ENCODE peak calls at places on chromosomes 3 and 15, in five cellular contexts. I is GM03348; N is T-helper 17 cell; C is memory B cell; O is stimulated activated CD4-positive, alpha-beta T cell treated with anti-CD3 and anti-CD28 coated beads, TNF-alpha, amount 100 ng/mL, for 4 hours. M is an unnamed sample.

GRCh38 chr3:105951043-105951442 is 82.2 kb upstream of the CBLB start:
- DNase-seq in I (no peak), N (no peak), C (no peak), O (no peak), M (no peak)

GRCh38 chr3:13414040-13414729 is 5.9 kb downstream of the NUP210 start:
- DNase-seq in I (no peak), N (peak), C (peak), O (peak), M (peak)

GRCh38 chr3:192825191-192825590 is 92.5 kb downstream of the MB21D2 start:
- DNase-seq in I (peak), N (no peak), C (no peak), O (no peak), M (no peak)

GRCh38 chr3:186583820-186584219 is 13.3 kb downstream of the DNAJB11 start:
- DNase-seq in I (no peak), N (no peak), C (no peak), O (no peak), M (no peak)

GRCh38 chr15:99788156-99788555 is 54.9 kb upstream of the LYSMD4 start:
- DNase-seq in I (no peak), N (no peak), C (no peak), O (no peak), M (no peak)

GRCh38 chr15:68818088-68818670 is 2.5 kb downstream of the ANP32A start:
- DNase-seq in I (peak), N (peak), C (peak), O (peak), M (peak)

GRCh38 chr15:78616506-78616905 is 4.3 kb downstream of the CHRNA3 start:
- DNase-seq in I (no peak), N (no peak), C (no peak), O (no peak), M (no peak)

GRCh38 chr3:160450846-160451245 is 1.3 kb upstream of the TRIM59 start:
- DNase-seq in I (peak), N (no peak), C (no peak), O (no peak), M (no peak)

GRCh38 chr3:63595221-63595620 is 57.3 kb upstream of the SNTN start:
- DNase-seq in I (no peak), N (no peak), C (no peak), O (no peak), M (no peak)

GRCh38 chr15:57827021-57827420 is 120.5 kb downstream of the POLR2M start:
- DNase-seq in I (no peak), N (no peak), C (no peak), O (no peak), M (no peak)

GRCh38 chr15:78130466-78131294 is 565 bp downstream of the CIB2 start:
- DNase-seq in I (no peak), N (no peak), C (no peak), O (no peak), M (no peak)

GRCh38 chr3:126537730-126538281 is 13.9 kb downstream of the CHST13 start:
- DNase-seq in I (no peak), N (no peak), C (no peak), O (no peak), M (no peak)

GRCh38 chr15:44706946-44707636 is 4.0 kb downstream of the PATL2 start:
- DNase-seq in I (no peak), N (no peak), C (no peak), O (no peak), M (no peak)

GRCh38 chr15:56760186-56760585 is 26.9 kb upstream of the ZNF280D start:
- DNase-seq in I (no peak), N (no peak), C (no peak), O (no peak), M (no peak)

GRCh38 chr3:191376742-191377141 is 46.4 kb upstream of the UTS2B start:
- DNase-seq in I (peak), N (no peak), C (no peak), O (no peak), M (no peak)

GRCh38 chr3:64489361-64490044 is 198.3 kb downstream of the ADAMTS9 start:
- DNase-seq in I (peak), N (no peak), C (no peak), O (no peak), M (no peak)

GRCh38 chr15:67097893-67098740 is 32.7 kb downstream of the SMAD3 start:
- DNase-seq in I (peak), N (peak), C (no peak), O (no peak), M (no peak)

GRCh38 chr3:186566772-186567071 is 417 bp downstream of the TBCCD1 start:
- DNase-seq in I (no peak), N (no peak), C (no peak), O (no peak), M (no peak)

GRCh38 chr3:151439652-151440125 is 21.2 kb downstream of the IGSF10 start:
- DNase-seq in I (peak), N (no peak), C (peak), O (no peak), M (peak)